ENCODE peak calls at places on chromosomes 7 and 10, in six cellular contexts. C, G, S, U, T and X are unnamed samples.

GRCh38 chr10:11551915-11552602 is 59.4 kb downstream of the USP6NL start:
- DNase-seq in C (peak; percentile 90), U (no peak), S (peak; percentile 44), G (peak; percentile 40), T (no peak), X (peak; percentile 87)

GRCh38 chr10:129773359-129773990 is 190.6 kb downstream of the EBF3 start:
- DNase-seq in C (no peak), S (no peak), T (no peak), U (no peak), G (no peak), X (no peak)

GRCh38 chr7:191105-192034 is 1.0 kb upstream of the FAM20C start:
- DNase-seq in S (peak; percentile 52), T (peak; percentile 61), U (no peak), G (no peak), C (peak; percentile 95), X (peak; percentile 60)

GRCh38 chr10:36574212-36574611 is 551.2 kb upstream of the ANKRD30A start:
- DNase-seq in T (no peak), U (no peak), G (no peak), S (no peak), C (peak; percentile 14), X (no peak)

GRCh38 chr10:131954356-131954965 is 27.3 kb downstream of the BNIP3 start:
- DNase-seq in T (no peak), S (no peak), U (no peak), G (no peak), C (no peak), X (no peak)

GRCh38 chr10:45420453-45421192 is 46.6 kb downstream of the ALOX5 start:
- DNase-seq in S (no peak), T (no peak), C (peak; percentile 64), G (peak; percentile 95), U (peak; percentile 92), X (peak; percentile 54)

GRCh38 chr10:124575107-124576035 is 113.7 kb downstream of the LHPP start:
- DNase-seq in T (no peak), G (no peak), C (no peak), U (no peak), S (no peak), X (no peak)

GRCh38 chr10:124719213-124719851 is 24.8 kb downstream of the FAM53B start:
- DNase-seq in G (peak; percentile 93), U (peak; percentile 82), C (peak; percentile 83), S (peak; percentile 26), T (no peak), X (no peak)

GRCh38 chr7:6655636-6656385 is 18.7 kb downstream of the ZNF316 start:
- DNase-seq in U (no peak), G (no peak), T (no peak), C (no peak), S (no peak), X (no peak)

GRCh38 chr10:78781251-78781913 is 287.4 kb upstream of the ZMIZ1 start:
- DNase-seq in U (no peak), C (no peak), T (no peak), G (no peak), S (no peak), X (no peak)

GRCh38 chr10:77582710-77583115 is 54.9 kb downstream of the KCNMA1 start:
- DNase-seq in U (no peak), T (no peak), G (peak; percentile 17), S (peak; percentile 83), C (peak; percentile 87), X (peak; percentile 82)

GRCh38 chr7:31061185-31061584 is 9.1 kb downstream of the ADCYAP1R1 start:
- DNase-seq in T (no peak), S (peak; percentile 9), U (no peak), C (no peak), G (no peak), X (no peak)

GRCh38 chr7:46015107-46015868 is 94.2 kb upstream of the IGFBP3 start:
- DNase-seq in S (no peak), T (no peak), C (no peak), U (peak; percentile 61), G (peak; percentile 8), X (no peak)

GRCh38 chr7:97845622-97846203 is 26.5 kb downstream of the ASNS start:
- DNase-seq in G (peak; percentile 17), U (peak; percentile 36), S (peak; percentile 24), C (peak; percentile 53), T (no peak), X (no peak)

GRCh38 chr7:6546852-6547251 is 4.4 kb downstream of the GRID2IP start:
- DNase-seq in U (no peak), C (no peak), S (peak; percentile 33), G (no peak), T (no peak), X (no peak)

GRCh38 chr10:103192089-103192450 is 1.0 kb downstream of the NT5C2 start:
- DNase-seq in T (no peak), U (peak; percentile 6), C (peak; percentile 47), G (peak; percentile 38), S (peak; percentile 30), X (no peak)

GRCh38 chr7:22229148-22229547 is 127.8 kb downstream of the RAPGEF5 start:
- DNase-seq in G (no peak), U (no peak), S (no peak), T (no peak), C (no peak), X (no peak)
- TF ChIP-seq CTCF in G (no peak), U (no peak), S (no peak), T (no peak), C (no peak), X (no peak)

DNA sequence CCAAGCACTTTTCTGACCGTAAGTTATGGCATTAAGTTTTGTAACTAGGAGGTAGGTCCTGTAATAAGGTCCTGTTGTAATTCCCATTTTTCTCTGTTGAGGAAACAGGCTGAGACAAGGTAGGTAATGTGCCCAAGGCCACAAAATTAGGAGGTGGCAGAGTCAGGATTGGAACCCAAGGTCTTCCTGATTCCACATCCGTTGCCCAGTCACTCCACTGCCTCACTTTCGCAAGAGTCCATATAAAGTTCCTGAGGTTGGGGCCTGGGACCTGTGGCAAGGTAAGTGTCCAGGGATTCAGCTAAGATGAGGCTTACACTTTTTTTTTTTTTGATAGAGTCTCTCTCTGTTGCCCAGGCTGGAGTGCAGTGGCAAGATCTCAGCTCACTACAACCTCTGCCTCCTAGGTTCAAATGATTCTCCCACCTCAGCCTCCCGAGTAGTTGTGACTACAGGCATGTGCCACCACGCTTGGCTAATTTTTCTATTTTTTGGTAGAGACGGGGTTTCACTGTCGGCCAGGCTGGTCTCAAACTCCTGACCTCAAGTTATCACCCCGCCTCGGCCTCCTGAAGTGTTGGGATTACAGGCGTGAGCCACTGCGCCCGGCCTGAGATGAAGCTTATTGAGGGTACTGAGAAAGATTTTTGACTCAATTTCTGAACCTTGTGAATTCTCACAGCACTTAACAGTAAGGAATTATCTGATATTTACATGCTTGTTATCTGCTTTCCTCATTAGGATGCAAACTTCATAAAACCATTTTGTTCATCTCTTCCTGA is 20.3 kb upstream of the GNA12 start:
- DNase-seq in T (no peak), G (peak; percentile 30), S (no peak), C (no peak), U (no peak), X (no peak)
- TF ChIP-seq CTCF in T (no peak), G (no peak), S (no peak), C (no peak), U (no peak), X (no peak)

DNA sequence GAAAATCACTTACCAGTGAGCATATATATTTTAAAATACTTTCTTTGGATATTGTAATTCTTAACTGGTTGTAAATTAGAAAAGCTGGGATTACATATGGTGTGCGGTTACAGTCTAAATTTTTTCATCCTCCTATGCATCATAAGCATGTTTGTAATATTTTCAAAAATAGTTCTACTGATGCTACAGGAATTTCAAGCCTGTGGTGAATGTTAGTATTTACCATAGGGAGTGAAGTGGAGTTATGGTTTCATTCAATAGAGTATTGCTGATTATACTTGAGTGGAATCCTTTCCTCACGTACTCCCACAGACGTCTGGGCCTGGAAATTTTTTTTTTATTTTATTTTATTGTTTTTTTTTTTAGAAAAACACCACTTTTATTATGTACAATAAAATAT is 34.6 kb upstream of the ST7 start:
- DNase-seq in T (no peak), G (no peak), U (no peak), C (no peak), S (no peak), X (no peak)
- TF ChIP-seq CTCF in T (no peak), G (no peak), U (no peak), C (no peak), S (no peak), X (no peak)

DNA sequence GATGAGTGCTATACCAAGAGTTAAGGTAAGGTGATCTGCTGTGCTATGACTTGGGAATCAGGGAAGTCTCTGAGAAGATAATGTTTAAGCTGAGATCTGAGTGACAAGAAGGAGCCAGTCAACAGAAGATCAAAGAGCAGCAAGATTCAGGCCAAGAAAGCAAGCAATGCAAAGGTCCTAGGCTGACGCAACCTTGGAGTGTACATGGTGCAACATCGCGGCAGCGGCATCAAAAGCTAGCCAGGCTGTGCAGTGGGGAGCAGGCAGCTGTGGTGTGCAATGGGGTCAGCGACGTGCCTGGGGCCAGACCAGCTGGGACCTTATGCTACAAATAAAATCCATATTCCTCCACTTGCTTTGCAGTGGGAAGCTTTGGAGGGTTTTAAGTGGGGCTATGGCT is 324.1 kb downstream of the LRMDA start:
- DNase-seq in T (no peak), U (no peak), C (no peak), S (no peak), G (no peak), X (no peak)
- TF ChIP-seq CTCF in T (no peak), U (no peak), C (no peak), S (no peak), G (no peak), X (no peak)

GRCh38 chr10:94216201-94216600 is 146.5 kb downstream of the NOC3L start:
- DNase-seq in G (no peak), U (no peak), C (no peak), T (no peak), S (no peak), X (no peak)
- TF ChIP-seq CTCF in G (no peak), U (no peak), C (no peak), T (no peak), S (no peak), X (no peak)

DNA sequence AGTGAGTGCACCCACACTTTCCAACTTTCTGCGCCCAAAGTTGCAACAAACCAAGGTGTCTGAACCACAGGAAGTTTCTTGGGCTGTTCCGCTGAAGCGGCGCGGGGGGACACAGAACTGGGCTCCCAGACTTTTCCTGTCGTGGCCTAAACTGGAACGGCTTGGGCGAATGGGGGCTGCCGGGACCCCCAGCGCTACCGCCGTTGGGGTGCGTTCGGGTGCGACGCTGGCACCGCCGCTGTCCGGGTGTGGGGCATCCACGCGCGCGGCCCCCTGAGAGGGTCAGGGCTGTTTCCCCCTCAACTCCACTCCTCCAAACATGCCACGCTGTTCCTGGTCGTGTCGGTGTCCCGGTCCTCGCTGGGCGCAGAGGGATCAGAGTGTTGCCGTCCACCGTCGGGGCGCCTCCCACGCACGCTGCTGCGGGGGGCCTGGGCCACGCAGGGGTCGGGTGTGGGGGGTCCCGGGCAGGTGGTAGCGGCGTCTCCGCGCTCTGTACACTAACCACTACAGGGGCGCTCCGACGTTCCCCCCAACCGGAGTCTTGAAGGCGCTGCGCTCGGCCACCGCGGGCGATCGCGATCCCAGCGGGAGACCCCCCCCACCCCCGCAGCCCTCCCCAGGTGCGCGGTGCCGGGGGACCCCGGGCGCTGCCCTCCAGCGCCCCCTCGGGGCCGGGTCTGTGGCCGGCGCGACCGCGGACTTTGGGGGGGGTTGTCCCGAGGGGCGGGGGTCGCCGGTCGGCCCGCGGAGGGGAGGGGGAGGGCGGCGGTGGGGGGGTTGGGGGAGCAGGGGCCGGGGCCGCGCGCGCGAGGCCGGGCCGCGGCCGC is 2.2 kb upstream of the CUX1 start:
- DNase-seq in U (peak; percentile 65), T (no peak), S (peak; percentile 50), G (peak; percentile 53), C (peak; percentile 75), X (no peak)
- TF ChIP-seq CTCF in U (peak; percentile 37), T (peak; percentile 28), S (peak; percentile 84), G (peak; percentile 59), C (peak; percentile 4), X (no peak)

GRCh38 chr7:87345166-87345927 is at the start of gene CROT:
- DNase-seq in G (peak; percentile 95), C (peak; percentile 98), T (peak; percentile 79), S (peak; percentile 90), U (peak; percentile 94), X (peak; percentile 76)
- TF ChIP-seq CTCF in G (no peak), C (no peak), T (no peak), S (no peak), U (no peak), X (no peak)